ENCODE peak calls at places on chromosomes 12 and 14, in four cellular contexts. One of them, this sample, is unnamed.

GRCh38 chr12:69873429-69873828 is 48.4 kb downstream of the MYRFL start:
- DNase-seq in stimulated activated CD8-positive, alpha-beta memory T cell treated with anti-CD3 and anti-CD28 coated beads, Interleukin-4, amount 100 ng/mL, for 4 hours: no peak
- DNase-seq in iPS-NIHi11: no peak
- DNase-seq in activated CD8-positive, alpha-beta T cell treated with anti-CD3 and anti-CD28 coated beads for 36 hours: no peak
- DNase-seq in this sample: peak; percentile 75

GRCh38 chr12:101839324-101840283 is 8.8 kb upstream of the GNPTAB start:
- DNase-seq in stimulated activated CD8-positive, alpha-beta memory T cell treated with anti-CD3 and anti-CD28 coated beads, Interleukin-4, amount 100 ng/mL, for 4 hours: peak; percentile 55
- DNase-seq in iPS-NIHi11: peak; percentile 83
- DNase-seq in activated CD8-positive, alpha-beta T cell treated with anti-CD3 and anti-CD28 coated beads for 36 hours: peak; percentile 82
- DNase-seq in this sample: peak; percentile 80

GRCh38 chr12:100128509-100128908 is 14.2 kb downstream of the BLTP3B start:
- DNase-seq in stimulated activated CD8-positive, alpha-beta memory T cell treated with anti-CD3 and anti-CD28 coated beads, Interleukin-4, amount 100 ng/mL, for 4 hours: no peak
- DNase-seq in iPS-NIHi11: peak; percentile 39
- DNase-seq in activated CD8-positive, alpha-beta T cell treated with anti-CD3 and anti-CD28 coated beads for 36 hours: no peak
- DNase-seq in this sample: peak; percentile 74

GRCh38 chr12:26271024-26271423 is 75.7 kb downstream of the SSPN start:
- DNase-seq in stimulated activated CD8-positive, alpha-beta memory T cell treated with anti-CD3 and anti-CD28 coated beads, Interleukin-4, amount 100 ng/mL, for 4 hours: no peak
- DNase-seq in iPS-NIHi11: no peak
- DNase-seq in activated CD8-positive, alpha-beta T cell treated with anti-CD3 and anti-CD28 coated beads for 36 hours: no peak
- DNase-seq in this sample: peak; percentile 31

GRCh38 chr12:57549909-57550627 is at the start of gene KIF5A:
- DNase-seq in stimulated activated CD8-positive, alpha-beta memory T cell treated with anti-CD3 and anti-CD28 coated beads, Interleukin-4, amount 100 ng/mL, for 4 hours: peak; percentile 12
- DNase-seq in iPS-NIHi11: peak; percentile 90
- DNase-seq in activated CD8-positive, alpha-beta T cell treated with anti-CD3 and anti-CD28 coated beads for 36 hours: peak; percentile 72
- DNase-seq in this sample: no peak

GRCh38 chr12:113862570-113863454 is 103.3 kb downstream of the RBM19 start:
- DNase-seq in stimulated activated CD8-positive, alpha-beta memory T cell treated with anti-CD3 and anti-CD28 coated beads, Interleukin-4, amount 100 ng/mL, for 4 hours: no peak
- DNase-seq in iPS-NIHi11: no peak
- DNase-seq in activated CD8-positive, alpha-beta T cell treated with anti-CD3 and anti-CD28 coated beads for 36 hours: peak; percentile 59
- DNase-seq in this sample: peak; percentile 91

GRCh38 chr12:67430708-67431335 is 161.7 kb downstream of the CAND1 start:
- DNase-seq in stimulated activated CD8-positive, alpha-beta memory T cell treated with anti-CD3 and anti-CD28 coated beads, Interleukin-4, amount 100 ng/mL, for 4 hours: no peak
- DNase-seq in iPS-NIHi11: no peak
- DNase-seq in activated CD8-positive, alpha-beta T cell treated with anti-CD3 and anti-CD28 coated beads for 36 hours: no peak
- DNase-seq in this sample: peak; percentile 73

GRCh38 chr12:115337693-115338543 is 653.9 kb upstream of the TBX3 start:
- DNase-seq in stimulated activated CD8-positive, alpha-beta memory T cell treated with anti-CD3 and anti-CD28 coated beads, Interleukin-4, amount 100 ng/mL, for 4 hours: no peak
- DNase-seq in iPS-NIHi11: no peak
- DNase-seq in activated CD8-positive, alpha-beta T cell treated with anti-CD3 and anti-CD28 coated beads for 36 hours: no peak
- DNase-seq in this sample: peak; percentile 97

GRCh38 chr12:99529966-99530365 is 117.6 kb upstream of the GARIN6 start:
- DNase-seq in stimulated activated CD8-positive, alpha-beta memory T cell treated with anti-CD3 and anti-CD28 coated beads, Interleukin-4, amount 100 ng/mL, for 4 hours: no peak
- DNase-seq in iPS-NIHi11: no peak
- DNase-seq in activated CD8-positive, alpha-beta T cell treated with anti-CD3 and anti-CD28 coated beads for 36 hours: no peak
- DNase-seq in this sample: no peak

GRCh38 chr12:101685121-101685520 is 12.3 kb upstream of the CHPT1 start:
- DNase-seq in stimulated activated CD8-positive, alpha-beta memory T cell treated with anti-CD3 and anti-CD28 coated beads, Interleukin-4, amount 100 ng/mL, for 4 hours: no peak
- DNase-seq in iPS-NIHi11: no peak
- DNase-seq in activated CD8-positive, alpha-beta T cell treated with anti-CD3 and anti-CD28 coated beads for 36 hours: no peak
- DNase-seq in this sample: no peak

GRCh38 chr14:53793790-53794560 is 162.7 kb downstream of the BMP4 start:
- DNase-seq in stimulated activated CD8-positive, alpha-beta memory T cell treated with anti-CD3 and anti-CD28 coated beads, Interleukin-4, amount 100 ng/mL, for 4 hours: no peak
- DNase-seq in iPS-NIHi11: no peak
- DNase-seq in activated CD8-positive, alpha-beta T cell treated with anti-CD3 and anti-CD28 coated beads for 36 hours: no peak
- DNase-seq in this sample: peak; percentile 11

GRCh38 chr12:131867891-131868675 is 26.3 kb upstream of the ULK1 start:
- DNase-seq in stimulated activated CD8-positive, alpha-beta memory T cell treated with anti-CD3 and anti-CD28 coated beads, Interleukin-4, amount 100 ng/mL, for 4 hours: no peak
- DNase-seq in iPS-NIHi11: peak; percentile 20
- DNase-seq in activated CD8-positive, alpha-beta T cell treated with anti-CD3 and anti-CD28 coated beads for 36 hours: no peak
- DNase-seq in this sample: no peak

GRCh38 chr12:116484807-116485206 is 74.4 kb upstream of the MAP1LC3B2 start:
- DNase-seq in stimulated activated CD8-positive, alpha-beta memory T cell treated with anti-CD3 and anti-CD28 coated beads, Interleukin-4, amount 100 ng/mL, for 4 hours: no peak
- DNase-seq in iPS-NIHi11: no peak
- DNase-seq in activated CD8-positive, alpha-beta T cell treated with anti-CD3 and anti-CD28 coated beads for 36 hours: no peak
- DNase-seq in this sample: peak; percentile 44

GRCh38 chr14:92463141-92463540 is 50.4 kb upstream of the RIN3 start:
- DNase-seq in stimulated activated CD8-positive, alpha-beta memory T cell treated with anti-CD3 and anti-CD28 coated beads, Interleukin-4, amount 100 ng/mL, for 4 hours: no peak
- DNase-seq in iPS-NIHi11: no peak
- DNase-seq in activated CD8-positive, alpha-beta T cell treated with anti-CD3 and anti-CD28 coated beads for 36 hours: peak; percentile 36
- DNase-seq in this sample: no peak

GRCh38 chr12:40565029-40565633 is 127.1 kb upstream of the CNTN1 start:
- DNase-seq in stimulated activated CD8-positive, alpha-beta memory T cell treated with anti-CD3 and anti-CD28 coated beads, Interleukin-4, amount 100 ng/mL, for 4 hours: no peak
- DNase-seq in iPS-NIHi11: no peak
- DNase-seq in activated CD8-positive, alpha-beta T cell treated with anti-CD3 and anti-CD28 coated beads for 36 hours: no peak
- DNase-seq in this sample: no peak

GRCh38 chr12:87756721-87757120 is 272.5 kb downstream of the C12orf50 start:
- DNase-seq in stimulated activated CD8-positive, alpha-beta memory T cell treated with anti-CD3 and anti-CD28 coated beads, Interleukin-4, amount 100 ng/mL, for 4 hours: no peak
- DNase-seq in iPS-NIHi11: no peak
- DNase-seq in activated CD8-positive, alpha-beta T cell treated with anti-CD3 and anti-CD28 coated beads for 36 hours: no peak
- DNase-seq in this sample: peak; percentile 49

GRCh38 chr12:27179399-27180214 is 64.5 kb upstream of the STK38L start:
- DNase-seq in stimulated activated CD8-positive, alpha-beta memory T cell treated with anti-CD3 and anti-CD28 coated beads, Interleukin-4, amount 100 ng/mL, for 4 hours: no peak
- DNase-seq in iPS-NIHi11: peak; percentile 70
- DNase-seq in activated CD8-positive, alpha-beta T cell treated with anti-CD3 and anti-CD28 coated beads for 36 hours: peak; percentile 63
- DNase-seq in this sample: peak; percentile 87

GRCh38 chr12:32450768-32451167 is 51.4 kb downstream of the FGD4 start:
- DNase-seq in stimulated activated CD8-positive, alpha-beta memory T cell treated with anti-CD3 and anti-CD28 coated beads, Interleukin-4, amount 100 ng/mL, for 4 hours: no peak
- DNase-seq in iPS-NIHi11: no peak
- DNase-seq in activated CD8-positive, alpha-beta T cell treated with anti-CD3 and anti-CD28 coated beads for 36 hours: no peak
- DNase-seq in this sample: no peak

GRCh38 chr14:103007555-103007954 is 49.8 kb downstream of the CDC42BPB start:
- DNase-seq in stimulated activated CD8-positive, alpha-beta memory T cell treated with anti-CD3 and anti-CD28 coated beads, Interleukin-4, amount 100 ng/mL, for 4 hours: no peak
- DNase-seq in iPS-NIHi11: no peak
- DNase-seq in activated CD8-positive, alpha-beta T cell treated with anti-CD3 and anti-CD28 coated beads for 36 hours: no peak
- DNase-seq in this sample: no peak

GRCh38 chr14:29643415-29644206 is 284.0 kb downstream of the PRKD1 start:
- DNase-seq in stimulated activated CD8-positive, alpha-beta memory T cell treated with anti-CD3 and anti-CD28 coated beads, Interleukin-4, amount 100 ng/mL, for 4 hours: no peak
- DNase-seq in iPS-NIHi11: no peak
- DNase-seq in activated CD8-positive, alpha-beta T cell treated with anti-CD3 and anti-CD28 coated beads for 36 hours: no peak
- DNase-seq in this sample: peak; percentile 76

GRCh38 chr12:3587402-3588013 is 96.5 kb downstream of the PRMT8 start:
- DNase-seq in stimulated activated CD8-positive, alpha-beta memory T cell treated with anti-CD3 and anti-CD28 coated beads, Interleukin-4, amount 100 ng/mL, for 4 hours: no peak
- DNase-seq in iPS-NIHi11: no peak
- DNase-seq in activated CD8-positive, alpha-beta T cell treated with anti-CD3 and anti-CD28 coated beads for 36 hours: no peak
- DNase-seq in this sample: no peak

GRCh38 chr12:29710104-29710503 is 73.6 kb downstream of the TMTC1 start:
- DNase-seq in stimulated activated CD8-positive, alpha-beta memory T cell treated with anti-CD3 and anti-CD28 coated beads, Interleukin-4, amount 100 ng/mL, for 4 hours: no peak
- DNase-seq in iPS-NIHi11: peak; percentile 32
- DNase-seq in activated CD8-positive, alpha-beta T cell treated with anti-CD3 and anti-CD28 coated beads for 36 hours: peak; percentile 1
- DNase-seq in this sample: no peak

GRCh38 chr14:22753586-22753985 is 12.9 kb upstream of the OXA1L start:
- DNase-seq in stimulated activated CD8-positive, alpha-beta memory T cell treated with anti-CD3 and anti-CD28 coated beads, Interleukin-4, amount 100 ng/mL, for 4 hours: no peak
- DNase-seq in iPS-NIHi11: no peak
- DNase-seq in activated CD8-positive, alpha-beta T cell treated with anti-CD3 and anti-CD28 coated beads for 36 hours: no peak
- DNase-seq in this sample: peak; percentile 14

GRCh38 chr14:34470319-34470718 is 8.3 kb upstream of the SPTSSA start:
- DNase-seq in stimulated activated CD8-positive, alpha-beta memory T cell treated with anti-CD3 and anti-CD28 coated beads, Interleukin-4, amount 100 ng/mL, for 4 hours: no peak
- DNase-seq in iPS-NIHi11: no peak
- DNase-seq in activated CD8-positive, alpha-beta T cell treated with anti-CD3 and anti-CD28 coated beads for 36 hours: no peak
- DNase-seq in this sample: no peak

GRCh38 chr12:106883421-106883820 is 72.3 kb upstream of the TMEM263 start:
- DNase-seq in stimulated activated CD8-positive, alpha-beta memory T cell treated with anti-CD3 and anti-CD28 coated beads, Interleukin-4, amount 100 ng/mL, for 4 hours: no peak
- DNase-seq in iPS-NIHi11: no peak
- DNase-seq in activated CD8-positive, alpha-beta T cell treated with anti-CD3 and anti-CD28 coated beads for 36 hours: no peak
- DNase-seq in this sample: peak; percentile 59

GRCh38 chr12:39426636-39427245 is 16.2 kb downstream of the KIF21A start:
- DNase-seq in stimulated activated CD8-positive, alpha-beta memory T cell treated with anti-CD3 and anti-CD28 coated beads, Interleukin-4, amount 100 ng/mL, for 4 hours: no peak
- DNase-seq in iPS-NIHi11: no peak
- DNase-seq in activated CD8-positive, alpha-beta T cell treated with anti-CD3 and anti-CD28 coated beads for 36 hours: no peak
- DNase-seq in this sample: peak; percentile 70

GRCh38 chr12:10715491-10715890 is 7.6 kb downstream of the YBX3 start:
- DNase-seq in stimulated activated CD8-positive, alpha-beta memory T cell treated with anti-CD3 and anti-CD28 coated beads, Interleukin-4, amount 100 ng/mL, for 4 hours: no peak
- DNase-seq in iPS-NIHi11: no peak
- DNase-seq in activated CD8-positive, alpha-beta T cell treated with anti-CD3 and anti-CD28 coated beads for 36 hours: no peak
- DNase-seq in this sample: no peak

GRCh38 chr12:52222692-52223091 is 10.4 kb upstream of the KRT7 start:
- DNase-seq in stimulated activated CD8-positive, alpha-beta memory T cell treated with anti-CD3 and anti-CD28 coated beads, Interleukin-4, amount 100 ng/mL, for 4 hours: no peak
- DNase-seq in iPS-NIHi11: no peak
- DNase-seq in activated CD8-positive, alpha-beta T cell treated with anti-CD3 and anti-CD28 coated beads for 36 hours: no peak
- DNase-seq in this sample: no peak

GRCh38 chr12:52976574-52977071 is 27.7 kb downstream of the KRT18 start:
- DNase-seq in stimulated activated CD8-positive, alpha-beta memory T cell treated with anti-CD3 and anti-CD28 coated beads, Interleukin-4, amount 100 ng/mL, for 4 hours: no peak
- DNase-seq in iPS-NIHi11: no peak
- DNase-seq in activated CD8-positive, alpha-beta T cell treated with anti-CD3 and anti-CD28 coated beads for 36 hours: no peak
- DNase-seq in this sample: no peak

GRCh38 chr12:111409403-111410228 is 3.9 kb downstream of the SH2B3 start:
- DNase-seq in stimulated activated CD8-positive, alpha-beta memory T cell treated with anti-CD3 and anti-CD28 coated beads, Interleukin-4, amount 100 ng/mL, for 4 hours: no peak
- DNase-seq in iPS-NIHi11: no peak
- DNase-seq in activated CD8-positive, alpha-beta T cell treated with anti-CD3 and anti-CD28 coated beads for 36 hours: peak; percentile 61
- DNase-seq in this sample: peak; percentile 89

This sample was measured in cardiac fibroblast.